ENCODE peak calls at places on chromosomes 2 and 18, in eight cellular contexts. V, D, K, X, N, G, E and C are unnamed samples.

GRCh38 chr2:103008586-103008985 is 246.8 kb downstream of the TMEM182 start:
- DNase-seq in V (no peak), D (no peak), K (no peak), X (no peak), N (peak), G (no peak), E (no peak), C (no peak)

GRCh38 chr2:65265090-65266045 is 37.7 kb downstream of the ACTR2 start:
- DNase-seq in V (peak), D (no peak), K (no peak), X (peak), N (no peak), G (no peak), E (no peak), C (no peak)

GRCh38 chr2:57882895-57883515 is 163.6 kb upstream of the VRK2 start:
- DNase-seq in V (no peak), D (no peak), K (no peak), X (no peak), N (no peak), G (no peak), E (no peak), C (no peak)

GRCh38 chr2:113203901-113204519 is 30.2 kb downstream of the PSD4 start:
- DNase-seq in V (peak), D (no peak), K (no peak), X (peak), N (peak), G (peak), E (peak), C (peak)

GRCh38 chr2:54945401-54946219 is 104.6 kb downstream of the RTN4 start:
- DNase-seq in V (no peak), D (peak), K (peak), X (no peak), N (no peak), G (no peak), E (no peak), C (peak)

GRCh38 chr2:12498703-12499102 is 218.0 kb upstream of the TRIB2 start:
- DNase-seq in V (no peak), D (no peak), K (no peak), X (no peak), N (no peak), G (no peak), E (no peak), C (no peak)

GRCh38 chr2:55519908-55520885 is 679 bp downstream of the CFAP36 start:
- DNase-seq in V (no peak), D (no peak), K (no peak), X (peak), N (no peak), G (no peak), E (peak), C (peak)

GRCh38 chr18:75531851-75532241 is 104.3 kb upstream of the SMIM21 start:
- DNase-seq in V (no peak), D (no peak), K (no peak), X (no peak), N (no peak), G (no peak), E (no peak), C (no peak)

GRCh38 chr2:166074430-166074829 is 53.4 kb downstream of the SCN1A start:
- DNase-seq in V (no peak), D (no peak), K (no peak), X (no peak), N (no peak), G (no peak), E (no peak), C (no peak)

GRCh38 chr2:70258532-70258875 is 567 bp downstream of the PCYOX1 start:
- DNase-seq in V (no peak), D (peak), K (peak), X (no peak), N (peak), G (peak), E (peak), C (no peak)

GRCh38 chr2:196426122-196426521 is 213.4 kb upstream of the CCDC150 start:
- DNase-seq in V (no peak), D (no peak), K (no peak), X (no peak), N (no peak), G (no peak), E (no peak), C (no peak)

GRCh38 chr2:130869441-130870160 is 32.9 kb downstream of the ARHGEF4 start:
- DNase-seq in V (no peak), D (peak), K (no peak), X (no peak), N (no peak), G (no peak), E (no peak), C (no peak)

GRCh38 chr2:47636596-47636995 is 146.3 kb upstream of the MSH6 start:
- DNase-seq in V (no peak), D (no peak), K (no peak), X (no peak), N (no peak), G (no peak), E (no peak), C (no peak)

GRCh38 chr18:9991021-9992000 is 77.5 kb downstream of the VAPA start:
- DNase-seq in V (no peak), D (no peak), K (no peak), X (no peak), N (no peak), G (no peak), E (no peak), C (no peak)

GRCh38 chr18:9993846-9994660 is 80.2 kb downstream of the VAPA start:
- DNase-seq in V (no peak), D (no peak), K (no peak), X (no peak), N (peak), G (no peak), E (no peak), C (no peak)

GRCh38 chr18:9992988-9993845 is 79.4 kb downstream of the VAPA start:
- DNase-seq in V (no peak), D (no peak), K (no peak), X (no peak), N (peak), G (no peak), E (no peak), C (no peak)

GRCh38 chr18:9994701-9995100 is 80.9 kb downstream of the VAPA start:
- DNase-seq in V (no peak), D (no peak), K (no peak), X (no peak), N (no peak), G (no peak), E (no peak), C (no peak)

GRCh38 chr18:9992300-9992987 is 78.6 kb downstream of the VAPA start:
- DNase-seq in V (no peak), D (no peak), K (no peak), X (peak), N (no peak), G (no peak), E (no peak), C (no peak)
- TF ChIP-seq POLR2AphosphoS5 in V (no peak), D (no peak), K (no peak), X (no peak), N (no peak), G (no peak), E (peak), C (no peak)

DNA sequence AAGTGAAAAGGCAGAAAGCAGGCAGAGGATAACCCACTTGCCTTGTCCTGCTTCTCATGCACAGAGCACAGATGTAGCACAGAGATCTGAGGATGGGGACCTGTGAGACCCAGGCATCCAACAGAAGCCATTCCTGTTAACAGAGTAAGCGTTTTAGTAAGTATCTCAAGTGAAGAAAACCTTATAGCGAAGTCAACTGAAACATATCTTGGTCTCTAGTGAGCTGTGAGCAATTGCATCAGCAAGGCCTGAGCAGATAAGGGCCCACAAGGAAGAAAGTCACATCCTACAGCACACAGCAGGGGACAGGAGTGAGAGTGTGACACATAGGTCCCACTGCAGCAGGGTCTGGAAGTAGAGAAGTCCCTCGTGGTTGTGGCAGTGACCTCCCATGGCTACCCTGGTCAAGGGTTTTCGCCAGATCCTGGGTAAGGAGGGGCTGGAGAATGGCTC is 248.7 kb upstream of the TNP1 start:
- DNase-seq in V (no peak), D (no peak), K (no peak), X (no peak), N (no peak), G (no peak), E (no peak), C (no peak)
- TF ChIP-seq POLR2A in V (no peak), D (no peak), K (no peak), X (no peak), N (no peak), G (no peak), E (no peak), C (no peak)

GRCh38 chr2:40957508-40957907 is 505.6 kb upstream of the SLC8A1 start:
- DNase-seq in V (no peak), D (no peak), K (no peak), X (peak), N (no peak), G (peak), E (no peak), C (no peak)
- TF ChIP-seq POLR2AphosphoS5 in V (no peak), D (no peak), K (no peak), X (peak), N (no peak), G (no peak), E (no peak), C (no peak)

GRCh38 chr2:219160186-219161017 is at the start of gene NHEJ1:
- DNase-seq in V (peak), D (peak), K (peak), X (peak), N (peak), G (peak), E (peak), C (peak)
- TF ChIP-seq POLR2A in V (peak), D (no peak), K (no peak), X (peak), N (peak), G (peak), E (peak), C (peak)